ENCODE peak calls at places on chromosomes 5 and 9, in four cellular contexts. W is GM12878, O is GM12891, A is K562. P is an unnamed sample.

GRCh38 chr5:163585206-163585605 is 79.8 kb downstream of the MAT2B start:
- DNase-seq in W (no peak), O (no peak), A (no peak), P (no peak)

GRCh38 chr9:132210472-132211145 is 48.8 kb downstream of the NTNG2 start:
- DNase-seq in W (no peak), O (no peak), A (no peak), P (no peak)

GRCh38 chr9:133098104-133098754 is 22.8 kb downstream of the RALGDS start:
- DNase-seq in W (no peak), O (no peak), A (no peak), P (no peak)

GRCh38 chr9:22913518-22913917 is 466.9 kb downstream of the DMRTA1 start:
- DNase-seq in W (peak; percentile 48), O (no peak), A (no peak), P (no peak)

GRCh38 chr9:129312251-129312650 is 134.2 kb upstream of the IER5L start:
- DNase-seq in W (no peak), O (no peak), A (no peak), P (no peak)

GRCh38 chr5:14699807-14700400 is 35.4 kb downstream of the OTULIN start:
- DNase-seq in W (no peak), O (no peak), A (peak; percentile 38), P (no peak)

GRCh38 chr5:33491941-33492340 is 51.2 kb downstream of the TARS1 start:
- DNase-seq in W (no peak), O (no peak), A (no peak), P (no peak)

GRCh38 chr9:1050125-1050895 is at the start of gene DMRT2:
- DNase-seq in W (no peak), O (no peak), A (peak; percentile 43), P (no peak)

GRCh38 chr5:98605010-98605425 is 168.4 kb upstream of the RGMB start:
- DNase-seq in W (no peak), O (no peak), A (no peak), P (no peak)

GRCh38 chr9:134925011-134925511 is 7.3 kb upstream of the FCN1 start:
- DNase-seq in W (no peak), O (no peak), A (no peak), P (peak; percentile 83)

GRCh38 chr5:67305913-67306710 is 109.5 kb upstream of the CD180 start:
- DNase-seq in W (peak; percentile 48), O (no peak), A (no peak), P (no peak)

GRCh38 chr5:44646016-44646415 is 162.7 kb upstream of the MRPS30 start:
- DNase-seq in W (no peak), O (no peak), A (no peak), P (no peak)

GRCh38 chr9:130290353-130291181 is 25.0 kb downstream of the HMCN2 start:
- DNase-seq in W (no peak), O (no peak), A (no peak), P (no peak)

GRCh38 chr5:65142511-65143011 is 339.2 kb downstream of the ADAMTS6 start:
- DNase-seq in W (no peak), O (no peak), A (no peak), P (no peak)

GRCh38 chr9:114594136-114594535 is 6.6 kb downstream of the ATP6V1G1 start:
- DNase-seq in W (no peak), O (no peak), A (no peak), P (no peak)

GRCh38 chr9:89615661-89616060 is 10.8 kb downstream of the GADD45G start:
- DNase-seq in W (no peak), O (no peak), A (no peak), P (no peak)

GRCh38 chr5:83099001-83099400 is 21.7 kb downstream of the XRCC4 start:
- DNase-seq in W (no peak), O (no peak), A (no peak), P (no peak)

GRCh38 chr9:94928696-94929372 is 202.3 kb downstream of the AOPEP start:
- DNase-seq in W (no peak), O (no peak), A (peak; percentile 22), P (no peak)

GRCh38 chr9:70462300-70462699 is 47.8 kb upstream of the KLF9 start:
- DNase-seq in W (no peak), O (no peak), A (no peak), P (no peak)

GRCh38 chr5:158590936-158591863 is 508.5 kb downstream of the EBF1 start:
- DNase-seq in W (no peak), O (no peak), A (no peak), P (no peak)

GRCh38 chr5:38607930-38608545 is 51.6 kb upstream of the LIFR start:
- DNase-seq in W (no peak), O (no peak), A (peak; percentile 42), P (no peak)

GRCh38 chr9:36328798-36329411 is 70.7 kb upstream of the GNE start:
- DNase-seq in W (no peak), O (peak; percentile 31), A (peak; percentile 46), P (peak; percentile 70)

GRCh38 chr5:176844706-176845391 is 34.5 kb downstream of the UNC5A start:
- DNase-seq in W (no peak), O (no peak), A (no peak), P (no peak)

GRCh38 chr5:88145603-88146467 is 122.8 kb downstream of the TMEM161B start:
- DNase-seq in W (no peak), O (no peak), A (peak; percentile 7), P (no peak)

GRCh38 chr9:127818574-127818973 is 15.9 kb downstream of the FPGS start:
- DNase-seq in W (no peak), O (no peak), A (no peak), P (no peak)

GRCh38 chr5:68070641-68071191 is 144.8 kb upstream of the PIK3R1 start:
- DNase-seq in W (peak; percentile 84), O (peak; percentile 23), A (no peak), P (no peak)

GRCh38 chr9:18658764-18659705 is 185.1 kb downstream of the ADAMTSL1 start:
- DNase-seq in W (no peak), O (no peak), A (no peak), P (no peak)

GRCh38 chr5:108461628-108462367 is 79.9 kb upstream of the FBXL17 start:
- DNase-seq in W (no peak), O (no peak), A (no peak), P (no peak)

GRCh38 chr5:108258001-108258400 is 123.9 kb downstream of the FBXL17 start:
- DNase-seq in W (no peak), O (no peak), A (no peak), P (no peak)

GRCh38 chr5:174410716-174411512 is 313.5 kb upstream of the MSX2 start:
- DNase-seq in W (no peak), O (no peak), A (no peak), P (no peak)

GRCh38 chr9:131266301-131267229 is 9.7 kb downstream of the FAM78A start:
- DNase-seq in W (no peak), O (no peak), A (peak; percentile 54), P (peak; percentile 72)

GRCh38 chr5:170112876-170113516 is 7.3 kb downstream of the FOXI1 start:
- DNase-seq in W (no peak), O (no peak), A (no peak), P (no peak)

GRCh38 chr9:137265496-137266161 is 10.5 kb downstream of the NELFB start:
- DNase-seq in W (no peak), O (no peak), A (no peak), P (no peak)

GRCh38 chr5:78591227-78591626 is 57.3 kb downstream of the LHFPL2 start:
- DNase-seq in W (no peak), O (no peak), A (no peak), P (no peak)

GRCh38 chr5:101782352-101783087 is 513.6 kb downstream of the SLCO4C1 start:
- DNase-seq in W (no peak), O (no peak), A (no peak), P (no peak)

GRCh38 chr5:76363385-76364261 is 39.5 kb upstream of the IQGAP2 start:
- DNase-seq in W (no peak), O (no peak), A (peak; percentile 85), P (no peak)

GRCh38 chr5:157544623-157544989 is 31.0 kb downstream of the ADAM19 start:
- DNase-seq in W (no peak), O (no peak), A (peak; percentile 36), P (no peak)
- TF ChIP-seq SPI1 in W (no peak), O (no peak), A (no peak), P (no peak)

GRCh38 chr5:124902097-124902821 is 155.8 kb upstream of the ZNF608 start:
- DNase-seq in W (peak; percentile 92), O (peak; percentile 30), A (no peak), P (no peak)
- TF ChIP-seq SPI1 in W (peak; percentile 89), O (peak; percentile 91), A (no peak), P (no peak)

DNA sequence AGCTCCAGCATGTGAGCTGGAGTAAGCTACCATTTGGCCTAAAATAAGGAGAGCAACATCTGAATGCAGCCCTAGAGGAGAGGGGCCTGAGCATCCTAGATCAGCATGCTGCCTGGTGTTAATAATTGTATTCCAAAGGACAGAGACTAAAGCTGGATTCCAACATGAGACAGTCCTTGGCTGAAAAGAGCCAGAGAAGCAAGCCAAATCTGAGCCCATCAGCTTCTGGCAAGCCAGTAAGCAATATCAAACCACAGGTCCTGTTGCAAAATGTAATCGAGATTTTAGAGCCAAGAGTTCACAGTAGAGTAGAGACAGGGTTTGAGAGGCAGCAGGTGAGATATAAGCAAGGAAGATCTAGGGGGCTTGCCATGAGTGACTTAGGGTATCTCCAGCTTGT is 42.3 kb upstream of the DMAC1 start:
- DNase-seq in W (no peak), O (no peak), A (no peak), P (no peak)
- TF ChIP-seq SPI1 in W (no peak), O (no peak), A (no peak), P (no peak)

GRCh38 chr5:58938568-58939424 is 355.9 kb downstream of the RAB3C start:
- DNase-seq in W (no peak), O (no peak), A (no peak), P (no peak)
- TF ChIP-seq SPI1 in W (no peak), O (no peak), A (no peak), P (no peak)

GRCh38 chr9:69174645-69175487 is 789 bp downstream of the TJP2 start:
- DNase-seq in W (peak; percentile 74), O (peak; percentile 30), A (peak; percentile 51), P (no peak)

GRCh38 chr9:69179037-69179436 is 5.0 kb downstream of the TJP2 start:
- DNase-seq in W (no peak), O (no peak), A (no peak), P (no peak)

GRCh38 chr9:69175488-69175872 is 1.4 kb downstream of the TJP2 start:
- DNase-seq in W (no peak), O (no peak), A (no peak), P (no peak)

GRCh38 chr9:69178583-69179011 is 4.5 kb downstream of the TJP2 start:
- DNase-seq in W (no peak), O (no peak), A (no peak), P (no peak)

DNA sequence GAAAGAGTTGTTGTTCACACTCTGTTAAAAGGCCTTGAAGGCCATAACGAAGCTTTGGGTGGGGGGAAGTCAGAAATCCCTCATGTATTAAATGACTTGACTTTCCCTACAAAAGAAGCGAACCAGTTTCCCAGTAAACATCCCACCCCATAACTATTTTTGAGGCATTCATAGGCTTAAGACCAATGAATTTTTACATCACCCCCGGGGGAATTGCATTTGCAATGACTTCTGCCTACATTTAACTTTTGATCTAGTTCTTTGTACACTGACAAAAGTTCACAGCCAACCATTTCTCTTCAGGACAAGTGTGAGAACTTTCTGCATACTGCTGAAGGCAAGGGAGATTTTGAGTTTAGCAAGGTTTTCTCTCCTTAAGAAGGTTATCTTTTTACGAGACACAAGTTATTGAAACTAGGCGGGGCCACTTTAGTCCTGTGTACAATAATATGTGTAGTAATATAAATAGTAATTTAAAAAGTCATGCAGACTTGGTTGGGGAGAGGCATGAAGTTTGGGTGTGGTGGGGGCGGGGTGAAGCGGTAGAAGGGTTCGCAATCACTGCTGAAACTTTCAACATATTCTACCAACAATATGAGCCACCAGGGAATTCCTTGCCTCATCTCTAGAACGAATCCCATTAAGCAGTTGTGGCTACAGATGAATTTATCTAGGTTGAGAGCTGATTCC is 2.5 kb downstream of the TJP2 start:
- DNase-seq in W (no peak), O (no peak), A (no peak), P (no peak)
- TF ChIP-seq SPI1 in W (no peak), O (no peak), A (no peak), P (no peak)